ENCODE peak calls at places on chromosomes 4 and X, in seven cellular contexts. E is kidney glomerular epithelial cell; C is CD4-positive, alpha-beta T cell; S is NCI-H82; H is KBM-7; I is stimulated activated CD8-positive, alpha-beta memory T cell treated with anti-CD3 and anti-CD28 coated beads, Interleukin-15, amount 100 ng/mL, for 24 hours; L is CD8-positive, alpha-beta T cell. G is an unnamed sample.

GRCh38 chrX:57367649-57368048 is 81.1 kb downstream of the FAAH2 start:
- DNase-seq in E (no peak), C (no peak), S (no peak), H (no peak), I (no peak), L (no peak), G (no peak)

GRCh38 chrX:24877854-24878650 is 137.7 kb downstream of the ARX start:
- DNase-seq in E (no peak), C (no peak), S (no peak), H (no peak), I (no peak), L (no peak), G (no peak)

GRCh38 chrX:46325312-46325877 is 219.8 kb downstream of the ZNF674 start:
- DNase-seq in E (peak; percentile 91), C (no peak), S (no peak), H (no peak), I (peak; percentile 6), L (no peak), G (peak; percentile 32)

GRCh38 chr4:168555437-168555836 is 58.6 kb downstream of the PALLD start:
- DNase-seq in E (no peak), C (no peak), S (no peak), H (no peak), I (no peak), L (no peak), G (no peak)

GRCh38 chr4:106971586-106971985 is 64.5 kb downstream of the DKK2 start:
- DNase-seq in E (no peak), C (no peak), S (peak; percentile 13), H (no peak), I (no peak), L (no peak), G (no peak)

GRCh38 chr4:97367878-97368277 is 775.4 kb downstream of the STPG2 start:
- DNase-seq in E (peak; percentile 62), C (no peak), S (no peak), H (no peak), I (no peak), L (no peak), G (no peak)

GRCh38 chr4:152500798-152501434 is 35.0 kb downstream of the FBXW7 start:
- DNase-seq in E (peak; percentile 73), C (no peak), S (peak; percentile 83), H (peak; percentile 84), I (no peak), L (peak; percentile 48), G (no peak)

GRCh38 chr4:176583278-176583677 is 209.4 kb downstream of the VEGFC start:
- DNase-seq in E (no peak), C (no peak), S (no peak), H (no peak), I (no peak), L (no peak), G (no peak)

GRCh38 chr4:16865897-16866283 is 32.6 kb downstream of the LDB2 start:
- DNase-seq in E (no peak), C (no peak), S (no peak), H (no peak), I (no peak), L (no peak), G (no peak)

GRCh38 chr4:54877006-54877405 is 219.2 kb downstream of the KIT start:
- DNase-seq in E (no peak), C (no peak), S (no peak), H (no peak), I (no peak), L (no peak), G (no peak)

GRCh38 chrX:42119076-42119475 is 195.7 kb upstream of the CASK start:
- DNase-seq in E (peak; percentile 11), C (no peak), S (peak; percentile 14), H (no peak), I (no peak), L (no peak), G (no peak)

GRCh38 chr4:681736-682451 is 7.1 kb downstream of the SLC49A3 start:
- DNase-seq in E (no peak), C (no peak), S (peak; percentile 63), H (no peak), I (no peak), L (peak; percentile 62), G (no peak)

GRCh38 chrX:119089619-119090018 is 16.8 kb downstream of the CT47C1 start:
- DNase-seq in E (no peak), C (no peak), S (no peak), H (no peak), I (no peak), L (no peak), G (no peak)